ENCODE peak calls at places on chromosomes 16 and 17, in seven cellular contexts. R is cardiac muscle cell; V is endothelial cell; B is IMR-90; A is fibroblast of pulmonary artery; N is Calu3; O is CD4-positive, alpha-beta T cell. S is an unnamed sample.

GRCh38 chr16:85283305-85284050 is 171.2 kb upstream of the CIBAR2 start:
- DNase-seq in R (no peak), V (no peak), B (no peak), A (no peak), N (no peak), O (no peak), S (no peak)

GRCh38 chr17:55571095-55571494 is 59.8 kb upstream of the SMIM36 start:
- DNase-seq in R (no peak), V (no peak), B (peak; percentile 58), A (no peak), N (no peak), O (no peak), S (no peak)

GRCh38 chr16:31460582-31461002 is 1.3 kb downstream of the ARMC5 start:
- DNase-seq in R (no peak), V (no peak), B (peak; percentile 73), A (peak; percentile 77), N (no peak), O (no peak), S (no peak)

GRCh38 chr16:75087040-75087979 is 29.3 kb downstream of the LDHD start:
- DNase-seq in R (peak; percentile 91), V (peak; percentile 35), B (peak; percentile 93), A (peak; percentile 89), N (no peak), O (no peak), S (no peak)

GRCh38 chr17:37476431-37477130 is 13.1 kb upstream of the DUSP14 start:
- DNase-seq in R (no peak), V (no peak), B (peak; percentile 55), A (peak; percentile 82), N (peak; percentile 50), O (no peak), S (no peak)

GRCh38 chr16:2969545-2970521 is 685 bp downstream of the PAQR4 start:
- DNase-seq in R (peak; percentile 65), V (peak; percentile 71), B (peak; percentile 49), A (peak; percentile 23), N (peak; percentile 92), O (peak; percentile 69), S (peak; percentile 60)

GRCh38 chr17:52148969-52149351 is 9.6 kb downstream of the CA10 start:
- DNase-seq in R (no peak), V (no peak), B (no peak), A (peak; percentile 4), N (peak; percentile 75), O (no peak), S (no peak)

GRCh38 chr17:260944-261343 is 79.5 kb upstream of the DOC2B start:
- DNase-seq in R (no peak), V (no peak), B (no peak), A (no peak), N (no peak), O (no peak), S (no peak)

GRCh38 chr16:55053071-55053415 is 122.4 kb downstream of the IRX5 start:
- DNase-seq in R (no peak), V (no peak), B (no peak), A (no peak), N (no peak), O (no peak), S (no peak)

GRCh38 chr17:36461330-36462110 is 25.0 kb upstream of the ZNHIT3 start:
- DNase-seq in R (no peak), V (no peak), B (no peak), A (no peak), N (no peak), O (no peak), S (no peak)

GRCh38 chr17:36460265-36460937 is 26.1 kb upstream of the ZNHIT3 start:
- DNase-seq in R (no peak), V (no peak), B (no peak), A (no peak), N (no peak), O (no peak), S (no peak)

GRCh38 chr17:36459601-36460000 is 26.9 kb upstream of the ZNHIT3 start:
- DNase-seq in R (no peak), V (no peak), B (no peak), A (no peak), N (no peak), O (no peak), S (no peak)

GRCh38 chr17:36464765-36465088 is 21.8 kb upstream of the ZNHIT3 start:
- DNase-seq in R (no peak), V (no peak), B (no peak), A (no peak), N (no peak), O (no peak), S (no peak)

GRCh38 chr17:36463916-36464764 is 22.3 kb upstream of the ZNHIT3 start:
- DNase-seq in R (peak; percentile 85), V (peak; percentile 86), B (peak; percentile 67), A (peak; percentile 75), N (peak; percentile 69), O (peak; percentile 31), S (peak; percentile 73)
- TF ChIP-seq CTCF in R (peak; percentile 13), V (no peak), B (peak; percentile 18), A (no peak), N (no peak), O (no peak), S (peak; percentile 22)

GRCh38 chr17:63985387-63986140 is 12.6 kb upstream of the PRR29 start:
- DNase-seq in R (no peak), V (no peak), B (no peak), A (no peak), N (no peak), O (no peak), S (no peak)
- TF ChIP-seq CTCF in R (no peak), V (no peak), B (no peak), A (no peak), N (no peak), O (no peak), S (no peak)

GRCh38 chr16:87058728-87059250 is 258.4 kb downstream of the C16orf95 start:
- DNase-seq in R (no peak), V (no peak), B (no peak), A (no peak), N (no peak), O (no peak), S (no peak)

GRCh38 chr16:87056083-87056482 is 261.1 kb downstream of the C16orf95 start:
- DNase-seq in R (no peak), V (no peak), B (peak; percentile 60), A (peak; percentile 55), N (no peak), O (no peak), S (no peak)

GRCh38 chr16:87057951-87058560 is 259.1 kb downstream of the C16orf95 start:
- DNase-seq in R (no peak), V (no peak), B (no peak), A (no peak), N (no peak), O (no peak), S (no peak)

GRCh38 chr16:87056551-87056950 is 260.6 kb downstream of the C16orf95 start:
- DNase-seq in R (no peak), V (no peak), B (no peak), A (no peak), N (no peak), O (no peak), S (no peak)

DNA sequence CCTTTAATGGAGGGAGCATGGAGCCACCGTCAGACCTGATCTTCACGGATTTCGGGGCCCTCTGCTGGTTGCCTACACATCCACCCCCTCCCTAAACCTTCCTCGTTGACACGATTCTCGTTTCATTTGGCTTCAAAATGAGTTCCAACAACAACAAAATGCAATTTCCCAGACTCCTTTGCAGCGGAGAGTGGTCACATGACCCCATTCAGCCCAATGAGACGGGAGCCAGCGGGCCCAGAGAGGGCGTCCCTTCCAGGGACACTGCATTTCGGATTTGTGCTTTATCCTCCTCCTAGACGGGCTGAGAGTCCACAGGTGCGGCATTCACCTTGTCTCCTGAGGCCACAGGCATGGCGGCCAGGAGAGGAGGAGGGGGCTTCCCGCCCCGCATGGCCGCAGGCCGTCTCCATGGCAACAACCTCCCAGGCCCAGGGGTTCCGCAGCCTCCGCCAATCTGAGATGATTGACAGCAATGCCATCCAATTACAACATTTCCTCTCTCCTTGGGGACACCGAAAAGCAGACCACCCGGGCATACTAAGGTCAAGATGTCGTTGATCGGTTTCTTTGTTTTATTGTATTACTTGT is 259.8 kb downstream of the C16orf95 start:
- DNase-seq in R (no peak), V (no peak), B (no peak), A (no peak), N (no peak), O (no peak), S (no peak)
- TF ChIP-seq CTCF in R (peak; percentile 11), V (no peak), B (peak; percentile 10), A (no peak), N (no peak), O (no peak), S (no peak)

DNA sequence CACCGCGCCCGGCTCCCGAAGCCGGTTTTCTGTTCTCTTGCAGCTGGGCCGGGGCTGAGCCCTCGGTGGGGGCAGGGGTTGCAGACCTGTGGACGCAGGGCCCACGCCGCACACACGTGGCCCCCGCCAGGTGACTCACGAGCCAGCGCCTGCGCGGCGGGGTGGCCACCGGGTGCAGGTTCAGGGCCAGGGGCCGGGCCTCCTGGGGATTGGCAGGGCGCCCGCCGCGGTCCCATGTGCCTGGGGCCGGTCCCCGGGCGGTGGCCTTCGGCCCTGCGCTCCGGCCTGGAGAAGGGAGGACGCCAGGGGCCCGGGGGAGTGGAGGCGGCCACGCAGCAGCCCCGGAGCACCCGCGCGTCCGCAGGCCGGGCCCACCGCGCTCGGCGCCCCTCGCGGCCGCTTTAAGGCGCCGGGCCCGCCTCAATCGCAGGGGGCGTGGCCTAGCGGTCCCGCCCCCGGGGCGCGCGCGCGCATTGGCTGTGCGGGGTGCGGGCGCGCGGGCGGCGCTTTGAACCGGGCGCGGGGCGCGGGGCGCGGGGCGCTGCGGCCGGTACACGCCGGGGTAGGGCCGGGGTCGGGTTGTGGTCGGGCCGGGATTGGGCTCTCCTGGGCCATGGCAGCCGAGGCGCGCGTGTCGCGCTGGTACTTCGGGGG is at the start of gene SLC25A10:
- DNase-seq in R (peak; percentile 88), V (peak; percentile 75), B (peak; percentile 64), A (peak; percentile 68), N (peak; percentile 92), O (peak; percentile 78), S (peak; percentile 63)
- TF ChIP-seq CTCF in R (no peak), V (no peak), B (no peak), A (no peak), N (no peak), O (peak; percentile 17), S (no peak)

DNA sequence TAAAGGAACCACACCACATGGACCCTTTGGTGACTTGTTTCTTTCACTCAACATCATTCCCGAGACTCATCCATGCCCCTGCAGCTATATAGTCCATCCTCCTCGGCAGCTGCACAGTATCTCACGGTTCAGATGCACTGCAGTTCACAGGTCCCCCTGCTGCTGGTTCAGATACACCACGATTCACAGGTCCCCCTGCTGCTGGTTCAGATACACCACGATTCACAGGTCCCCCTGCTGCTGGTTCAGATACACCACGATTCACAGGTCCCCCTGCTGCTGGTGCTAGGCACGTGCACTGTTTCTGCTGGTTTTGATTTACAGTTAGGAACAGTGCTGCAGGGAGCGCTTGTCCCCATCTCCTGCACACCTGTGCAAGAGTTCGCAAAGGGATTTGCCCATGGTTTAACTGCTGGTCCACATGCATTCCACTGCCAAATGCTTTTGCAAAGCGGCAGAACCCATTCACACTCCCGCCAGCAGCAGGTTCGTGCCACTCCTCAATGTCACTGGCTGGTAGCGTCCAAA is 3.8 kb downstream of the HSDL1 start:
- DNase-seq in R (no peak), V (no peak), B (no peak), A (no peak), N (peak; percentile 15), O (peak; percentile 13), S (no peak)
- TF ChIP-seq CTCF in R (no peak), V (no peak), B (no peak), A (no peak), N (no peak), O (no peak), S (peak; percentile 28)

S was measured in neural crest cell.